ENCODE peak calls at places on chromosomes 3 and 15, in eight cellular contexts. One of them, this sample, is unnamed.

GRCh38 chr3:107870096-107870495 is 220.7 kb downstream of the CD47 start:
- DNase-seq in body of pancreas: no peak
- DNase-seq in HCT116: no peak
- DNase-seq in breast epithelium: no peak
- DNase-seq in heart left ventricle: no peak
- DNase-seq in adrenal gland: no peak
- DNase-seq in spleen: no peak
- DNase-seq in transverse colon: no peak
- DNase-seq in this sample: no peak

GRCh38 chr3:170204509-170204908 is 17.7 kb upstream of the PRKCI start:
- DNase-seq in body of pancreas: no peak
- DNase-seq in HCT116: no peak
- DNase-seq in breast epithelium: no peak
- DNase-seq in heart left ventricle: no peak
- DNase-seq in adrenal gland: no peak
- DNase-seq in spleen: no peak
- DNase-seq in transverse colon: no peak
- DNase-seq in this sample: no peak

GRCh38 chr15:65285291-65286068 is 1.2 kb downstream of the PARP16 start:
- DNase-seq in body of pancreas: no peak
- DNase-seq in HCT116: no peak
- DNase-seq in breast epithelium: no peak
- DNase-seq in heart left ventricle: no peak
- DNase-seq in adrenal gland: no peak
- DNase-seq in spleen: no peak
- DNase-seq in transverse colon: no peak
- DNase-seq in this sample: no peak

GRCh38 chr3:110932515-110933095 is 139.0 kb upstream of the NECTIN3 start:
- DNase-seq in body of pancreas: no peak
- DNase-seq in HCT116: no peak
- DNase-seq in breast epithelium: no peak
- DNase-seq in heart left ventricle: no peak
- DNase-seq in adrenal gland: no peak
- DNase-seq in spleen: no peak
- DNase-seq in transverse colon: no peak
- DNase-seq in this sample: no peak

GRCh38 chr3:61877359-61877770 is 316.0 kb downstream of the PTPRG start:
- DNase-seq in body of pancreas: no peak
- DNase-seq in HCT116: peak; percentile 23
- DNase-seq in breast epithelium: no peak
- DNase-seq in heart left ventricle: no peak
- DNase-seq in adrenal gland: no peak
- DNase-seq in spleen: no peak
- DNase-seq in transverse colon: no peak
- DNase-seq in this sample: no peak

GRCh38 chr3:139830817-139831216 is 104.2 kb upstream of the CLSTN2 start:
- DNase-seq in body of pancreas: peak; percentile 42
- DNase-seq in HCT116: no peak
- DNase-seq in breast epithelium: no peak
- DNase-seq in heart left ventricle: peak; percentile 60
- DNase-seq in adrenal gland: no peak
- DNase-seq in spleen: no peak
- DNase-seq in transverse colon: no peak
- DNase-seq in this sample: no peak

GRCh38 chr3:56976666-56977560 is 83.6 kb upstream of the SPATA12 start:
- DNase-seq in body of pancreas: no peak
- DNase-seq in HCT116: no peak
- DNase-seq in breast epithelium: no peak
- DNase-seq in heart left ventricle: no peak
- DNase-seq in adrenal gland: peak; percentile 88
- DNase-seq in spleen: no peak
- DNase-seq in transverse colon: no peak
- DNase-seq in this sample: no peak

GRCh38 chr15:75927601-75928000 is 23.9 kb downstream of the FBXO22 start:
- DNase-seq in body of pancreas: no peak
- DNase-seq in HCT116: no peak
- DNase-seq in breast epithelium: no peak
- DNase-seq in heart left ventricle: no peak
- DNase-seq in adrenal gland: no peak
- DNase-seq in spleen: no peak
- DNase-seq in transverse colon: no peak
- DNase-seq in this sample: no peak

GRCh38 chr3:195249057-195249770 is 21.7 kb downstream of the XXYLT1 start:
- DNase-seq in body of pancreas: no peak
- DNase-seq in HCT116: no peak
- DNase-seq in breast epithelium: no peak
- DNase-seq in heart left ventricle: no peak
- DNase-seq in adrenal gland: no peak
- DNase-seq in spleen: no peak
- DNase-seq in transverse colon: no peak
- DNase-seq in this sample: no peak

GRCh38 chr3:42600958-42601675 is 631 bp downstream of the NKTR start:
- DNase-seq in body of pancreas: peak; percentile 64
- DNase-seq in HCT116: no peak
- DNase-seq in breast epithelium: peak; percentile 62
- DNase-seq in heart left ventricle: peak; percentile 82
- DNase-seq in adrenal gland: peak; percentile 71
- DNase-seq in spleen: no peak
- DNase-seq in transverse colon: peak; percentile 72
- DNase-seq in this sample: peak; percentile 45

GRCh38 chr15:100073982-100074381 is 267.8 kb downstream of the ADAMTS17 start:
- DNase-seq in body of pancreas: no peak
- DNase-seq in HCT116: no peak
- DNase-seq in breast epithelium: no peak
- DNase-seq in heart left ventricle: no peak
- DNase-seq in adrenal gland: no peak
- DNase-seq in spleen: no peak
- DNase-seq in transverse colon: no peak
- DNase-seq in this sample: no peak

GRCh38 chr15:96333194-96334016 is 2.9 kb downstream of the NR2F2 start:
- DNase-seq in body of pancreas: peak; percentile 55
- DNase-seq in HCT116: no peak
- DNase-seq in breast epithelium: peak; percentile 21
- DNase-seq in heart left ventricle: no peak
- DNase-seq in adrenal gland: peak; percentile 47
- DNase-seq in spleen: no peak
- DNase-seq in transverse colon: peak; percentile 20
- DNase-seq in this sample: peak; percentile 26

DNA sequence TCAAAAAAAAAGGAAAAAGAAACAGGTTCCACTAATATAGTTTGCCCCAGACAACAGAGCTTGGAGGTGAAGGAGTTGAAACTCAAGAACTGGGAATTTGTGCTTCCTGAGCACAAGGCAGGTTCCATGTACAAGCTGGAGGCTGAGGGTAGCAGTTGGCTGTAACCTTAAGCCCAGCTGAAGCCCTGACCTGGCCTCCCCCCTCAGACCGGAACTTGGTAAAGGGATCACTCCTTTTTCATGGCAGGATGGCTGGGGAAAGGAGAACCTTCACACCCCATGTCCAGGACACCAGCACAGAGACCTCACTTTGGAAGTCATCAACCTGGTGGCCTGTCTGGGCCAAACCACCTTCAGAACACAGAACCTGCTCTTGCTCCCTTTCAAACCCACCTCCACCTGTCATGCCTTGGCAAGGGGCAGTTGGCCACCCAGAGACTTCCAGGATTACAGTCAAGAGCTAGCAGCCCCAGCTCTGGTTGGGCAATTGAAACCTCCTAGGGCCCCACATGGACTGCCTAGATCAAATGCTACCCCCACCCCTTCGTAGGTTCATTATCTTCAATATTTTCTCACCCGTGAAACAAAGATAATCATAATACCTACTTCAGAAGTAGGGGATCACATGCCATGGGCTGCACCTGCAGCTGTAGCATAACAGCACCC is 3.5 kb downstream of the RPL29 start:
- DNase-seq in body of pancreas: no peak
- DNase-seq in HCT116: no peak
- DNase-seq in breast epithelium: no peak
- DNase-seq in heart left ventricle: no peak
- DNase-seq in adrenal gland: no peak
- DNase-seq in spleen: no peak
- DNase-seq in transverse colon: no peak
- DNase-seq in this sample: no peak
- TF ChIP-seq POLR2A in body of pancreas: no peak
- TF ChIP-seq POLR2A in HCT116: peak; percentile 61
- TF ChIP-seq POLR2A in breast epithelium: no peak
- TF ChIP-seq POLR2A in heart left ventricle: no peak
- TF ChIP-seq POLR2A in adrenal gland: no peak
- TF ChIP-seq POLR2A in spleen: no peak
- TF ChIP-seq POLR2A in transverse colon: no peak
- TF ChIP-seq POLR2A in this sample: no peak

DNA sequence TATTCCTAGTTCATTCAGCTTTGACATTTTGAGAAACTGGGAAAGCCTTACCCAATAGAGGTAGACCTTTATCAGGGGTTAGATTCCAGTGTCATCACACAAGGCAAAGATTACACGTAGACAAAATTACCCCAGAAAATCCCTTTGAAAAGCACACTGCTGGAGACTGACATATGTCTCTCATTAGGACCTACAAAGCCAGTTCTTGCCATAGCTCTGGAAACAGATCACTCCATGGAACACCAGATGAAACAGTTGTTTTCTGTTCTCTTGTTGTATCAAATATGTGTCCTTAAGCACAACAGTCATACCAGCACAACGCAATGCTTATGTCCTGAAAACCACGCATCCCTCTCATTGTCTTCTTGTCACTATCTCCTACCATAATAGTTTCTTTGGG is 44.7 kb downstream of the RARB start:
- DNase-seq in body of pancreas: no peak
- DNase-seq in HCT116: no peak
- DNase-seq in breast epithelium: no peak
- DNase-seq in heart left ventricle: no peak
- DNase-seq in adrenal gland: no peak
- DNase-seq in spleen: no peak
- DNase-seq in transverse colon: no peak
- DNase-seq in this sample: no peak
- H3K27ac ChIP-seq in body of pancreas: no peak overlapping the region
- H3K27ac ChIP-seq in HCT116: no peak overlapping the region
- H3K27ac ChIP-seq in breast epithelium: peak overlapping the region; percentile 73
- H3K27ac ChIP-seq in heart left ventricle: peak overlapping the region; percentile 80
- H3K27ac ChIP-seq in adrenal gland: no peak overlapping the region
- H3K27ac ChIP-seq in spleen: no peak overlapping the region
- H3K27ac ChIP-seq in transverse colon: no peak overlapping the region
- H3K27ac ChIP-seq in this sample: peak overlapping the region; percentile 82

GRCh38 chr3:249587-250262 is 53.2 kb downstream of the CHL1 start:
- DNase-seq in body of pancreas: no peak
- DNase-seq in HCT116: no peak
- DNase-seq in breast epithelium: no peak
- DNase-seq in heart left ventricle: no peak
- DNase-seq in adrenal gland: no peak
- DNase-seq in spleen: no peak
- DNase-seq in transverse colon: no peak
- DNase-seq in this sample: no peak

GRCh38 chr3:242986-243706 is 46.6 kb downstream of the CHL1 start:
- DNase-seq in body of pancreas: no peak
- DNase-seq in HCT116: no peak
- DNase-seq in breast epithelium: no peak
- DNase-seq in heart left ventricle: no peak
- DNase-seq in adrenal gland: no peak
- DNase-seq in spleen: no peak
- DNase-seq in transverse colon: no peak
- DNase-seq in this sample: no peak

GRCh38 chr3:248841-249520 is 52.4 kb downstream of the CHL1 start:
- DNase-seq in body of pancreas: no peak
- DNase-seq in HCT116: no peak
- DNase-seq in breast epithelium: no peak
- DNase-seq in heart left ventricle: no peak
- DNase-seq in adrenal gland: no peak
- DNase-seq in spleen: no peak
- DNase-seq in transverse colon: no peak
- DNase-seq in this sample: no peak

DNA sequence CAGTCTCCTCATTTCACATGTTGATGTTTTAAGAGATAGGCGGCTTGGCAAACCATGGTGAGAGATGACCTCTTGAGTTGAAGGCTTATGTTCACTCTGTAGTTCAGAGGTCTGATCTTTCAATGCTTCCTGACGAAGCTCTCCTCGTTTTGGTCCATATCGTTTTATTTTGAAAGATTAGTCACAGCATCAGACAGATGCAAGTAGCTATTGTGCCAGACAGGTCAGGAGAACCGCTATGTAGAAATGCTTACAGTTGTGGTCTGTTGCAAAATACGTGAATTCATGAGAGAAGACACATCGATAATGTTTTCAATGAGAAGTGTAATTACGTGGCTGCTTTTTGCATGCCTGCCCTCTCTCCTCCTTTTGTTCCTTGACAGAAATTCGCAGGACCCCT is 47.5 kb downstream of the CHL1 start:
- DNase-seq in body of pancreas: no peak
- DNase-seq in HCT116: no peak
- DNase-seq in breast epithelium: no peak
- DNase-seq in heart left ventricle: no peak
- DNase-seq in adrenal gland: no peak
- DNase-seq in spleen: no peak
- DNase-seq in transverse colon: no peak
- DNase-seq in this sample: no peak
- H3K4me3 ChIP-seq in body of pancreas: no peak overlapping the region
- H3K4me3 ChIP-seq in HCT116: no peak overlapping the region
- H3K4me3 ChIP-seq in breast epithelium: no peak overlapping the region
- H3K4me3 ChIP-seq in heart left ventricle: no peak overlapping the region
- H3K4me3 ChIP-seq in adrenal gland: no peak overlapping the region
- H3K4me3 ChIP-seq in spleen: no peak overlapping the region
- H3K4me3 ChIP-seq in transverse colon: no peak overlapping the region
- H3K4me3 ChIP-seq in this sample: no peak overlapping the region

DNA sequence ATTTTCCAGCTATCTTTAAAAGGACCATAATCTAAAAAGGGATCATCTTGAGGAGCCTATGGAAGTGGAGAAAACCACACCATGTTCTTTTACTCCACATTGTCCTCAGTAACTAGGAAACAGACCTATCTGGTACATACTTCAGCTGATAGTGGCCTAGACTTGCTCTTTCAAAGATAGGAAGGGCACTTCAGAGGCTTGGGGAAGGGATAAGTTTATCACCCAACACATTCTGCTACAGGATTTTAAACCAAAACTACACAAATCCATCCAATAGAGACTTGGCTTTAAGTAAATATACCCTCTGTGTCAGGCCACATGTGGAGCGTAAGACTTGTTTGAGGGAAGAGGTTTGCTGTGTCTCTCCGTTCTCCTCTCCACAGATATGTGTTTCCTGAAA is 35.4 kb downstream of the CP start:
- DNase-seq in body of pancreas: no peak
- DNase-seq in HCT116: no peak
- DNase-seq in breast epithelium: no peak
- DNase-seq in heart left ventricle: no peak
- DNase-seq in adrenal gland: no peak
- DNase-seq in spleen: no peak
- DNase-seq in transverse colon: no peak
- DNase-seq in this sample: no peak
- TF ChIP-seq POLR2A in body of pancreas: no peak
- TF ChIP-seq POLR2A in HCT116: no peak
- TF ChIP-seq POLR2A in breast epithelium: no peak
- TF ChIP-seq POLR2A in heart left ventricle: no peak
- TF ChIP-seq POLR2A in adrenal gland: no peak
- TF ChIP-seq POLR2A in spleen: no peak
- TF ChIP-seq POLR2A in transverse colon: no peak
- TF ChIP-seq POLR2A in this sample: no peak

This sample was measured in tibial nerve.